ENCODE peak calls at places on chromosome 20, in four cellular contexts. One of them, this sample, is unnamed.

GRCh38 chr20:8568068-8568467 is 436.0 kb downstream of the PLCB1 start:
- DNase-seq in HFF-Myc: no peak
- DNase-seq in neural progenitor cell: no peak
- DNase-seq in suprapubic skin: no peak
- DNase-seq in this sample: no peak

GRCh38 chr20:47577271-47577670 is 75.6 kb downstream of the NCOA3 start:
- DNase-seq in neural progenitor cell: no peak
- DNase-seq in HFF-Myc: no peak
- DNase-seq in suprapubic skin: no peak
- DNase-seq in this sample: no peak

GRCh38 chr20:20174089-20174835 is 121.9 kb downstream of the CFAP61 start:
- DNase-seq in suprapubic skin: no peak
- DNase-seq in HFF-Myc: no peak
- DNase-seq in neural progenitor cell: no peak
- DNase-seq in this sample: no peak

GRCh38 chr20:57754190-57754589 is 44.4 kb upstream of the PMEPA1 start:
- DNase-seq in suprapubic skin: peak
- DNase-seq in neural progenitor cell: no peak
- DNase-seq in HFF-Myc: no peak
- DNase-seq in this sample: no peak

GRCh38 chr20:5786930-5787826 is 37.0 kb downstream of the SHLD1 start:
- DNase-seq in suprapubic skin: no peak
- DNase-seq in neural progenitor cell: no peak
- DNase-seq in HFF-Myc: no peak
- DNase-seq in this sample: no peak

GRCh38 chr20:45646898-45647297 is 15.8 kb upstream of the WFDC9 start:
- DNase-seq in HFF-Myc: no peak
- DNase-seq in neural progenitor cell: no peak
- DNase-seq in suprapubic skin: no peak
- DNase-seq in this sample: no peak

GRCh38 chr20:8144282-8145245 is 12.5 kb downstream of the PLCB1 start:
- DNase-seq in suprapubic skin: no peak
- DNase-seq in neural progenitor cell: no peak
- DNase-seq in HFF-Myc: no peak
- DNase-seq in this sample: no peak

GRCh38 chr20:57629976-57630525 is 9.8 kb upstream of the ZBP1 start:
- DNase-seq in neural progenitor cell: no peak
- DNase-seq in suprapubic skin: no peak
- DNase-seq in HFF-Myc: no peak
- DNase-seq in this sample: no peak

GRCh38 chr20:61025536-61025935 is 226.5 kb upstream of the CDH4 start:
- DNase-seq in suprapubic skin: no peak
- DNase-seq in neural progenitor cell: no peak
- DNase-seq in HFF-Myc: no peak
- DNase-seq in this sample: no peak

GRCh38 chr20:61026731-61027130 is 225.3 kb upstream of the CDH4 start:
- DNase-seq in neural progenitor cell: no peak
- DNase-seq in HFF-Myc: no peak
- DNase-seq in suprapubic skin: no peak
- DNase-seq in this sample: no peak

GRCh38 chr20:61026173-61026572 is 225.9 kb upstream of the CDH4 start:
- DNase-seq in neural progenitor cell: no peak
- DNase-seq in suprapubic skin: no peak
- DNase-seq in HFF-Myc: no peak
- DNase-seq in this sample: no peak

GRCh38 chr20:61023612-61024011 is 228.4 kb upstream of the CDH4 start:
- DNase-seq in HFF-Myc: no peak
- DNase-seq in suprapubic skin: no peak
- DNase-seq in neural progenitor cell: no peak
- DNase-seq in this sample: no peak

GRCh38 chr20:61024390-61024789 is 227.7 kb upstream of the CDH4 start:
- DNase-seq in suprapubic skin: no peak
- DNase-seq in neural progenitor cell: no peak
- DNase-seq in HFF-Myc: no peak
- DNase-seq in this sample: no peak
- TF ChIP-seq CTCF in suprapubic skin: no peak
- TF ChIP-seq CTCF in neural progenitor cell: no peak
- TF ChIP-seq CTCF in HFF-Myc: no peak
- TF ChIP-seq CTCF in this sample: no peak

DNA sequence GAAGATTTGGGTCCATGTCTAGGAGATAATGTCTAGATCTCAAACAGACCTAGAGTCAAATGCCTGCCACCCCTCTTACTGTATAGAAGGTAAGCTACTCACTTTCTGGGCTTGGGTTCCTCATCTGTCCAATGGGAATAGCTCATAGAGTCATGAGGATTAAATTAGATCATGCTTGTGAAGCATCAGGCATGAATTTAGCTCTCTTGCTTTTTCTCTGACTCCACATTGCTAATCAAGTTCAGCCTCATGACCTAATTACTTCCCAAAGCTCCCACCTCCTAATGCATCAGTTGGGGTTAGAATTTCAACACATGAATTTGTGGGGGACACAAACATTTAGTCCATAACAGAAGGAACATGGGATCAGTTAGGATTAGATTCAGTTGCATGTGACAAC is 4.7 kb upstream of the DDX27 start:
- DNase-seq in neural progenitor cell: no peak
- DNase-seq in suprapubic skin: no peak
- DNase-seq in HFF-Myc: no peak
- DNase-seq in this sample: no peak
- TF ChIP-seq CTCF in neural progenitor cell: no peak
- TF ChIP-seq CTCF in suprapubic skin: no peak
- TF ChIP-seq CTCF in HFF-Myc: no peak
- TF ChIP-seq CTCF in this sample: no peak

DNA sequence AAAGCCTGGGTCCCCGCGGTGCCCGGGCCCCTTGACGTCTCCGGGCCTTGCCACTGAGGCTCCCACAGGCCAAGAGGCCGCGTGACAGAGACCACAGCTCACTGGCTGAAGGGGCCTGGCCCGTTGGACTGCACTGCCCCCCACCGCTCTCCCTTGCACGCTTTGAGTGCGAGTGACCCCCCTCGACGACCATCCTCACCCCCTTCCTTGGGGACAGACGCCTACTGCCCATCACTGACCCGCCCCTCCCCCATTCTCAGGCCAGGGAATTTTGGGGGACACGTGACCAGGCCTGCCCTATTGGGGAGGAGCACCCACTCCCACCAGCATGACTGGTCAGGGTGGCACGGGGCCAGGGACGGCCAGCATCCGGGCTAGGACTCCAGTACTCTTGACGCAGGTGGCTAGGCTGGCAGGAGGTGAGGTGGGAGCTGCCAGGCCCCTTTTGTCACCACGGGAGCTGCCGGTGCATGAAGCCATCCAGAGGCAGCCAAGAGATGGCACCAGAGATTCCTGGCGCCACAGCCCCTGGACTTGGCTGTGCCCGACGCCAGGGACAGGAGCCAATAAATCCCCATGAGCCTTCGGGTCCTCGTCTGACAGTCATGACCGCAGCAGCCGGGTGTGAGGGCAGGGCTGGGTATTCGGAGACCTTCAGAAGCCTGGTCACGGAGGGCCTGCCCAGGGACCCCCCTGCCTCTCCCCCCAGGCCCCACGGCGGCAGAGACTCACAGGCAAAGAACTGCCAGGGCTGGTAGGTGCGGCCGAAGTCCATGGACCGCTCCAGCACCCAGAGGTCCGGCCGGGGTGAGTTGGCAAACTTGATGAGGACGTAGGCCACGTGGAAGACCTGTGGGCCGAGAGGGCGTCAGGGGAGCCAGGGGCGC is 14.5 kb downstream of the LAMA5 start:
- DNase-seq in HFF-Myc: no peak
- DNase-seq in neural progenitor cell: no peak
- DNase-seq in suprapubic skin: no peak
- DNase-seq in this sample: no peak
- TF ChIP-seq CTCF in HFF-Myc: no peak
- TF ChIP-seq CTCF in neural progenitor cell: no peak
- TF ChIP-seq CTCF in suprapubic skin: no peak
- TF ChIP-seq CTCF in this sample: no peak

GRCh38 chr20:32485126-32485769 is 99.9 kb downstream of the NOL4L start:
- DNase-seq in neural progenitor cell: peak
- DNase-seq in HFF-Myc: peak
- DNase-seq in suprapubic skin: no peak
- DNase-seq in this sample: peak
- TF ChIP-seq CTCF in neural progenitor cell: peak
- TF ChIP-seq CTCF in HFF-Myc: peak
- TF ChIP-seq CTCF in suprapubic skin: peak
- TF ChIP-seq CTCF in this sample: peak

GRCh38 chr20:49889943-49890650 is 25.2 kb downstream of the SPATA2 start:
- DNase-seq in neural progenitor cell: no peak
- DNase-seq in suprapubic skin: no peak
- DNase-seq in HFF-Myc: no peak
- DNase-seq in this sample: no peak
- TF ChIP-seq CTCF in neural progenitor cell: no peak
- TF ChIP-seq CTCF in suprapubic skin: no peak
- TF ChIP-seq CTCF in HFF-Myc: no peak
- TF ChIP-seq CTCF in this sample: peak

GRCh38 chr20:3670511-3670910 is 7.3 kb upstream of the GFRA4 start:
- DNase-seq in HFF-Myc: no peak
- DNase-seq in neural progenitor cell: peak
- DNase-seq in suprapubic skin: no peak
- DNase-seq in this sample: no peak
- TF ChIP-seq CTCF in HFF-Myc: no peak
- TF ChIP-seq CTCF in neural progenitor cell: peak
- TF ChIP-seq CTCF in suprapubic skin: no peak
- TF ChIP-seq CTCF in this sample: peak

DNA sequence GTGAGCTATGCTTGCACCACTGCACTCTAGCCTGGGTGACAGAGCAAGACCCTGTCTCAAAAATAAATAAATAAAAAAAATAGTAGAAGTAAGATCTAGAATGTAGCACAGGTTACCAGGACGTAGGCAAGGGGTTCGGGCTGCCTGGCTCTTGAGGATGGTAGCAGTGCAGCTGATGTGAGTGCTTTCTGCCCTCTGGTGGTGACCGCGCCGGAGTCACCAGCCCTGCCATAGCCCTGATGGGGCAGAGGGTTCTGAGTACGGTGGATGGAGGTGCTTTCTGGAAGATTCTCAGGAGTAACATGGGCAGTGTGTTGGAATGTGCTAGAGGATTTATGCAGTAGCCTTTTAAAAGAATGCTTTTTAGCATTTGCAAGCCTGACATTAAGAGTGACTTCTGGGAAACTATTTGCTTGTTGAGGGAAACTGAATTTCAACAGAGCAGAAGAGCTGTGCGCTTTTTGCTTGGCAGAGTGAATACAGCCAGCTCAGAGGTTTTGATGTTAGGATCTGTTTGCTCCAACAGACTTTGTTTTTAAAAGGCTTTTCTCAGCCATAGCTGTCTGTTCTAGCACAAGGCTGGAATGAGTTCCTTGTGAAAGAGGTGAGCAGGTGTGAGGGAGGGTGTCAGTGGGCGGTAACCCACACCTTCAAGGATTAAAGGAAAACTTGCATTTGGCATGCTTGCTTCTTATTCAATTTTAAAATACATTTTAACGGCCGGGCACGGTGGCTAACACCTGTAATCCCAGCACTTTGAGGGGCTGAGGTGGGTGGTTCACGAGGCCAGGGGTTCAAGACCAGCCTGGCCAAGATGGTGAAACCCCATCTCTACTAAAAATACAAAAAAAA is 65.9 kb downstream of the PTPN1 start:
- DNase-seq in HFF-Myc: no peak
- DNase-seq in suprapubic skin: peak
- DNase-seq in neural progenitor cell: peak
- DNase-seq in this sample: no peak
- TF ChIP-seq CTCF in HFF-Myc: peak
- TF ChIP-seq CTCF in suprapubic skin: peak
- TF ChIP-seq CTCF in neural progenitor cell: peak
- TF ChIP-seq CTCF in this sample: peak

This sample was measured in type B pancreatic cell.